ENCODE peak calls at places on chromosomes 13 and 19, in five cellular contexts. One of them, this sample, is unnamed.

GRCh38 chr19:49997709-49998108 is 27.5 kb downstream of the VRK3 start:
- DNase-seq in GM12891: peak
- DNase-seq in IMR-90: peak
- DNase-seq in suprapubic skin: no peak
- DNase-seq in transverse colon: no peak
- DNase-seq in this sample: peak

GRCh38 chr19:22326219-22326618 is 40.0 kb downstream of the ZNF729 start:
- DNase-seq in transverse colon: no peak
- DNase-seq in GM12891: no peak
- DNase-seq in IMR-90: no peak
- DNase-seq in suprapubic skin: no peak
- DNase-seq in this sample: no peak

GRCh38 chr13:109602356-109602755 is 184.0 kb downstream of the IRS2 start:
- DNase-seq in GM12891: no peak
- DNase-seq in suprapubic skin: no peak
- DNase-seq in IMR-90: no peak
- DNase-seq in transverse colon: no peak
- DNase-seq in this sample: no peak

GRCh38 chr19:47411101-47411500 is 8.2 kb downstream of the MEIS3 start:
- DNase-seq in transverse colon: no peak
- DNase-seq in suprapubic skin: no peak
- DNase-seq in IMR-90: peak
- DNase-seq in GM12891: no peak
- DNase-seq in this sample: no peak

GRCh38 chr19:21115430-21115829 is 26.4 kb upstream of the ZNF431 start:
- DNase-seq in GM12891: no peak
- DNase-seq in suprapubic skin: no peak
- DNase-seq in transverse colon: no peak
- DNase-seq in IMR-90: no peak
- DNase-seq in this sample: no peak

GRCh38 chr19:51135004-51135403 is 7.1 kb upstream of the SIGLEC7 start:
- DNase-seq in GM12891: no peak
- DNase-seq in IMR-90: no peak
- DNase-seq in transverse colon: no peak
- DNase-seq in suprapubic skin: no peak
- DNase-seq in this sample: no peak

GRCh38 chr19:38640368-38640767 is 7.1 kb upstream of the ACTN4 start:
- DNase-seq in transverse colon: peak
- DNase-seq in suprapubic skin: no peak
- DNase-seq in GM12891: no peak
- DNase-seq in IMR-90: peak
- DNase-seq in this sample: no peak

GRCh38 chr19:40596608-40597328 is 4.4 kb upstream of the LTBP4 start:
- DNase-seq in transverse colon: peak
- DNase-seq in GM12891: no peak
- DNase-seq in suprapubic skin: no peak
- DNase-seq in IMR-90: peak
- DNase-seq in this sample: peak

GRCh38 chr13:92158335-92158734 is 759.9 kb downstream of the GPC5 start:
- DNase-seq in suprapubic skin: no peak
- DNase-seq in transverse colon: no peak
- DNase-seq in GM12891: no peak
- DNase-seq in IMR-90: peak
- DNase-seq in this sample: no peak

GRCh38 chr13:27960362-27961226 is 8.5 kb downstream of the CDX2 start:
- DNase-seq in suprapubic skin: no peak
- DNase-seq in GM12891: no peak
- DNase-seq in transverse colon: peak
- DNase-seq in IMR-90: no peak
- DNase-seq in this sample: peak

GRCh38 chr19:52229524-52229923 is 39.7 kb downstream of the PPP2R1A start:
- DNase-seq in GM12891: no peak
- DNase-seq in transverse colon: no peak
- DNase-seq in suprapubic skin: no peak
- DNase-seq in IMR-90: no peak
- DNase-seq in this sample: no peak

GRCh38 chr19:19429361-19429760 is 23.9 kb downstream of the GATAD2A start:
- DNase-seq in transverse colon: no peak
- DNase-seq in suprapubic skin: no peak
- DNase-seq in IMR-90: no peak
- DNase-seq in GM12891: no peak
- DNase-seq in this sample: no peak

GRCh38 chr19:18311495-18311894 is 11.4 kb downstream of the LSM4 start:
- DNase-seq in GM12891: no peak
- DNase-seq in transverse colon: no peak
- DNase-seq in IMR-90: no peak
- DNase-seq in suprapubic skin: no peak
- DNase-seq in this sample: no peak

GRCh38 chr19:38118176-38118575 is 105.8 kb downstream of the DPF1 start:
- DNase-seq in transverse colon: no peak
- DNase-seq in IMR-90: no peak
- DNase-seq in GM12891: no peak
- DNase-seq in suprapubic skin: no peak
- DNase-seq in this sample: no peak

GRCh38 chr19:13155472-13156284 is 5.5 kb downstream of the IER2 start:
- DNase-seq in IMR-90: peak
- DNase-seq in suprapubic skin: peak
- DNase-seq in GM12891: no peak
- DNase-seq in transverse colon: peak
- DNase-seq in this sample: peak

GRCh38 chr13:108895220-108895704 is 265.9 kb downstream of the MYO16 start:
- DNase-seq in transverse colon: no peak
- DNase-seq in IMR-90: peak
- DNase-seq in GM12891: no peak
- DNase-seq in suprapubic skin: no peak
- DNase-seq in this sample: no peak

GRCh38 chr13:41059896-41060722 is 1.2 kb upstream of the WBP4 start:
- DNase-seq in IMR-90: peak
- DNase-seq in GM12891: peak
- DNase-seq in transverse colon: peak
- DNase-seq in suprapubic skin: peak
- DNase-seq in this sample: peak
- TF ChIP-seq POLR2A in IMR-90: peak
- TF ChIP-seq POLR2A in GM12891: no peak
- TF ChIP-seq POLR2A in transverse colon: peak
- TF ChIP-seq POLR2A in suprapubic skin: peak
- TF ChIP-seq POLR2A in this sample: peak

GRCh38 chr19:5914358-5914774 is 312 bp downstream of the CAPS start:
- DNase-seq in GM12891: no peak
- DNase-seq in IMR-90: no peak
- DNase-seq in transverse colon: no peak
- DNase-seq in suprapubic skin: no peak
- DNase-seq in this sample: no peak

GRCh38 chr19:5915782-5916165 is 1.7 kb downstream of the CAPS start:
- DNase-seq in transverse colon: no peak
- DNase-seq in IMR-90: no peak
- DNase-seq in GM12891: no peak
- DNase-seq in suprapubic skin: no peak
- DNase-seq in this sample: no peak

GRCh38 chr19:5916201-5916708 is 2.2 kb downstream of the CAPS start:
- DNase-seq in GM12891: no peak
- DNase-seq in IMR-90: no peak
- DNase-seq in transverse colon: no peak
- DNase-seq in suprapubic skin: no peak
- DNase-seq in this sample: no peak

GRCh38 chr19:5914946-5915781 is 1.1 kb downstream of the CAPS start:
- DNase-seq in suprapubic skin: no peak
- DNase-seq in GM12891: no peak
- DNase-seq in IMR-90: no peak
- DNase-seq in transverse colon: peak
- DNase-seq in this sample: no peak

GRCh38 chr19:5913739-5914357 is at the start of gene CAPS:
- DNase-seq in suprapubic skin: no peak
- DNase-seq in IMR-90: peak
- DNase-seq in transverse colon: peak
- DNase-seq in GM12891: no peak
- DNase-seq in this sample: peak
- TF ChIP-seq POLR2A in suprapubic skin: no peak
- TF ChIP-seq POLR2A in IMR-90: no peak
- TF ChIP-seq POLR2A in transverse colon: peak
- TF ChIP-seq POLR2A in GM12891: no peak
- TF ChIP-seq POLR2A in this sample: no peak

GRCh38 chr19:1274081-1274851 is 1.1 kb upstream of the FAM174C start:
- DNase-seq in IMR-90: no peak
- DNase-seq in transverse colon: no peak
- DNase-seq in GM12891: no peak
- DNase-seq in suprapubic skin: no peak
- DNase-seq in this sample: no peak
- TF ChIP-seq POLR2A in IMR-90: no peak
- TF ChIP-seq POLR2A in transverse colon: no peak
- TF ChIP-seq POLR2A in GM12891: peak
- TF ChIP-seq POLR2A in suprapubic skin: no peak
- TF ChIP-seq POLR2A in this sample: no peak

GRCh38 chr19:31255863-31256600 is 93.2 kb downstream of the TSHZ3 start:
- DNase-seq in suprapubic skin: no peak
- DNase-seq in GM12891: no peak
- DNase-seq in transverse colon: no peak
- DNase-seq in IMR-90: no peak
- DNase-seq in this sample: no peak

GRCh38 chr19:31257426-31258130 is 91.7 kb downstream of the TSHZ3 start:
- DNase-seq in transverse colon: no peak
- DNase-seq in GM12891: no peak
- DNase-seq in suprapubic skin: no peak
- DNase-seq in IMR-90: no peak
- DNase-seq in this sample: no peak

GRCh38 chr19:31256601-31256990 is 92.6 kb downstream of the TSHZ3 start:
- DNase-seq in suprapubic skin: no peak
- DNase-seq in GM12891: no peak
- DNase-seq in IMR-90: no peak
- DNase-seq in transverse colon: no peak
- DNase-seq in this sample: no peak

GRCh38 chr19:31258211-31259052 is 90.8 kb downstream of the TSHZ3 start:
- DNase-seq in IMR-90: no peak
- DNase-seq in transverse colon: no peak
- DNase-seq in GM12891: no peak
- DNase-seq in suprapubic skin: no peak
- DNase-seq in this sample: no peak

DNA sequence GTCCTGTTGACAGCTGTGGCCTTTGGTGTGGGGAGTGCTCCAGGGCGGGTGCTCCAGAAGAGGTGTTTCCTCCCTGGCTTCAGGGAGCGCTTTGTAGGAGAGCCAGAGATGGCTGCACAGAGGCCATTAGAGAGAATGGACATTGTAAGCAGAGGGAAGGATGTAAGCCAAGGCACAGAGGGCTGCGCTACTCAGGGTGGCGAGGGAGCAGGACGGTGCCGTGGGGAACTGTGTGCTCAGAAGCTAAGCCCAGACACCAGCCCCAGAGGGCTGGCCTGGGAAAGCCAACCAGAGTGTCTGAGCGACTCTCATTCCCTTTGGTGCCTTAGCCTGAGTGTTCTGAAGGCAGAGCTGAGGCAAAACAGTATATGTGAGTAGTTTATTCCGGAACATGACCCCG is 92.2 kb downstream of the TSHZ3 start:
- DNase-seq in suprapubic skin: no peak
- DNase-seq in IMR-90: no peak
- DNase-seq in GM12891: no peak
- DNase-seq in transverse colon: no peak
- DNase-seq in this sample: no peak
- TF ChIP-seq POLR2A in suprapubic skin: no peak
- TF ChIP-seq POLR2A in IMR-90: no peak
- TF ChIP-seq POLR2A in GM12891: no peak
- TF ChIP-seq POLR2A in transverse colon: no peak
- TF ChIP-seq POLR2A in this sample: no peak

DNA sequence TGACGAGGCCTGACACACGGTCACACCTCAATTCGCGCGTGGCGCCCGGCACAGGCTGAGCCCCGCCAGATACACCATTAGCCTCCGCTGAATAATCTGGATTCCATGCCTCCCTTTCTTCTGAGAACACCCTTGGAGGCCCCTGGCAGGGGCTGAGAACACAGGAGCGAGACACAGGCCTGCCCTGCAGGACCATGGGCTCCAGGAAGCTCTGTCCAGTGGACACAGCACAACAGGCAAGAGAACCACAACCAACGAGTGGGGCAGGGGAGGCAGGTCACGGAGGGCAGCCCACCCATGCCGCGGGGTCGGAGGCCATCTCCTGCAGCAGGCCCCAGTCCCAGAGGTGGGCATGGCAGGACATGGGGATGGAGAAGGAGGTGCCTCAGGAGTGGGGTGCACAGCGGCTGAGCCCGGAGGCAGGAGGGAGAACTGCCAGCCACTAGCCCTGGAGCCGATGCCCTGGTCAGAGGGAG is 75.8 kb upstream of the C13orf46 start:
- DNase-seq in GM12891: no peak
- DNase-seq in suprapubic skin: no peak
- DNase-seq in IMR-90: no peak
- DNase-seq in transverse colon: no peak
- DNase-seq in this sample: no peak
- TF ChIP-seq POLR2A in GM12891: peak
- TF ChIP-seq POLR2A in suprapubic skin: no peak
- TF ChIP-seq POLR2A in IMR-90: no peak
- TF ChIP-seq POLR2A in transverse colon: no peak
- TF ChIP-seq POLR2A in this sample: no peak